ENCODE peak calls at places on chromosomes 3 and 15, in five cellular contexts. O is LNCaP clone FGC; J is RWPE1; A is CD4-positive, alpha-beta T cell; M is chondrocyte. T is an unnamed sample.

GRCh38 chr3:197516517-197516889 is 39.3 kb downstream of the BDH1 start:
- DNase-seq in O (no peak), J (peak; percentile 91), A (no peak), M (no peak), T (peak; percentile 23)

GRCh38 chr3:172716476-172716875 is 5.6 kb upstream of the NCEH1 start:
- DNase-seq in O (no peak), J (no peak), A (no peak), M (no peak), T (no peak)

GRCh38 chr3:94694894-94695293 is 632.0 kb downstream of the NSUN3 start:
- DNase-seq in O (no peak), J (no peak), A (no peak), M (no peak), T (no peak)

GRCh38 chr3:42880601-42881451 is 5.1 kb upstream of the CYP8B1 start:
- DNase-seq in O (peak; percentile 21), J (peak; percentile 75), A (peak; percentile 73), M (peak; percentile 92), T (peak; percentile 38)

GRCh38 chr3:108159865-108160264 is 62.4 kb downstream of the IFT57 start:
- DNase-seq in O (no peak), J (peak; percentile 14), A (no peak), M (no peak), T (no peak)

GRCh38 chr15:41926184-41927056 is 32.6 kb upstream of the SPTBN5 start:
- DNase-seq in O (no peak), J (no peak), A (no peak), M (no peak), T (no peak)

GRCh38 chr3:16721494-16721893 is 116.3 kb upstream of the DAZL start:
- DNase-seq in O (no peak), J (no peak), A (no peak), M (no peak), T (no peak)

GRCh38 chr3:175956964-175957363 is 1097.8 kb downstream of the NAALADL2 start:
- DNase-seq in O (peak; percentile 51), J (no peak), A (no peak), M (no peak), T (no peak)

GRCh38 chr3:45437388-45437787 is 49.0 kb downstream of the LARS2 start:
- DNase-seq in O (no peak), J (no peak), A (no peak), M (no peak), T (no peak)

GRCh38 chr3:170809975-170810357 is 60.0 kb downstream of the RPL22L1 start:
- DNase-seq in O (no peak), J (peak; percentile 62), A (no peak), M (no peak), T (peak; percentile 48)

GRCh38 chr3:14434105-14434504 is 31.7 kb downstream of the SLC6A6 start:
- DNase-seq in O (no peak), J (no peak), A (no peak), M (no peak), T (no peak)

GRCh38 chr3:61876797-61877196 is 315.4 kb downstream of the PTPRG start:
- DNase-seq in O (no peak), J (no peak), A (no peak), M (no peak), T (peak; percentile 32)

GRCh38 chr3:158765518-158766205 is 33.4 kb upstream of the RARRES1 start:
- DNase-seq in O (peak; percentile 32), J (no peak), A (no peak), M (no peak), T (no peak)

GRCh38 chr3:128210711-128211110 is 57.4 kb downstream of the EEFSEC start:
- DNase-seq in O (no peak), J (no peak), A (no peak), M (no peak), T (no peak)

GRCh38 chr3:9230596-9230995 is 18.9 kb downstream of the SRGAP3 start:
- DNase-seq in O (no peak), J (no peak), A (no peak), M (no peak), T (no peak)

GRCh38 chr15:88650556-88650955 is 11.7 kb downstream of the ISG20 start:
- DNase-seq in O (no peak), J (no peak), A (no peak), M (no peak), T (no peak)

GRCh38 chr3:160673188-160673587 is 3.8 kb upstream of the ARL14 start:
- DNase-seq in O (no peak), J (no peak), A (no peak), M (no peak), T (no peak)

GRCh38 chr3:157531771-157532170 is 28.6 kb upstream of the VEPH1 start:
- DNase-seq in O (no peak), J (no peak), A (no peak), M (no peak), T (no peak)

GRCh38 chr15:90701048-90701447 is 16.1 kb upstream of the BLM start:
- DNase-seq in O (no peak), J (no peak), A (no peak), M (no peak), T (no peak)

GRCh38 chr15:90705212-90705611 is 11.9 kb upstream of the BLM start:
- DNase-seq in O (no peak), J (no peak), A (no peak), M (no peak), T (no peak)

GRCh38 chr15:90703455-90703854 is 13.7 kb upstream of the BLM start:
- DNase-seq in O (no peak), J (no peak), A (no peak), M (no peak), T (no peak)

GRCh38 chr15:90698629-90699028 is 18.5 kb upstream of the BLM start:
- DNase-seq in O (no peak), J (no peak), A (no peak), M (no peak), T (no peak)

GRCh38 chr15:90701880-90702630 is 15.1 kb upstream of the BLM start:
- DNase-seq in O (no peak), J (no peak), A (no peak), M (no peak), T (no peak)
- TF ChIP-seq CTCF in O (no peak), J (no peak), A (no peak), M (no peak), T (no peak)

GRCh38 chr3:181103605-181104004 is 114.1 kb upstream of the DNAJC19 start:
- DNase-seq in O (no peak), J (peak; percentile 3), A (no peak), M (no peak), T (no peak)
- TF ChIP-seq CTCF in O (peak; percentile 37), J (peak; percentile 12), A (no peak), M (peak; percentile 43), T (no peak)

GRCh38 chr15:37452498-37452897 is 352.1 kb upstream of the MEIS2 start:
- DNase-seq in O (no peak), J (no peak), A (no peak), M (no peak), T (no peak)
- TF ChIP-seq CTCF in O (no peak), J (no peak), A (no peak), M (no peak), T (no peak)

GRCh38 chr3:109363634-109364033 is 26.3 kb upstream of the DPPA4 start:
- DNase-seq in O (no peak), J (no peak), A (no peak), M (no peak), T (no peak)

GRCh38 chr3:109372639-109373038 is 35.3 kb upstream of the DPPA4 start:
- DNase-seq in O (no peak), J (no peak), A (no peak), M (no peak), T (no peak)

GRCh38 chr3:109373933-109374332 is 36.6 kb upstream of the DPPA4 start:
- DNase-seq in O (no peak), J (no peak), A (no peak), M (no peak), T (no peak)

GRCh38 chr3:109364088-109364487 is 26.7 kb upstream of the DPPA4 start:
- DNase-seq in O (no peak), J (no peak), A (no peak), M (no peak), T (no peak)

GRCh38 chr3:109369510-109369909 is 32.2 kb upstream of the DPPA4 start:
- DNase-seq in O (no peak), J (no peak), A (no peak), M (no peak), T (no peak)
- TF ChIP-seq CTCF in O (no peak), J (no peak), A (no peak), M (peak; percentile 44), T (no peak)

DNA sequence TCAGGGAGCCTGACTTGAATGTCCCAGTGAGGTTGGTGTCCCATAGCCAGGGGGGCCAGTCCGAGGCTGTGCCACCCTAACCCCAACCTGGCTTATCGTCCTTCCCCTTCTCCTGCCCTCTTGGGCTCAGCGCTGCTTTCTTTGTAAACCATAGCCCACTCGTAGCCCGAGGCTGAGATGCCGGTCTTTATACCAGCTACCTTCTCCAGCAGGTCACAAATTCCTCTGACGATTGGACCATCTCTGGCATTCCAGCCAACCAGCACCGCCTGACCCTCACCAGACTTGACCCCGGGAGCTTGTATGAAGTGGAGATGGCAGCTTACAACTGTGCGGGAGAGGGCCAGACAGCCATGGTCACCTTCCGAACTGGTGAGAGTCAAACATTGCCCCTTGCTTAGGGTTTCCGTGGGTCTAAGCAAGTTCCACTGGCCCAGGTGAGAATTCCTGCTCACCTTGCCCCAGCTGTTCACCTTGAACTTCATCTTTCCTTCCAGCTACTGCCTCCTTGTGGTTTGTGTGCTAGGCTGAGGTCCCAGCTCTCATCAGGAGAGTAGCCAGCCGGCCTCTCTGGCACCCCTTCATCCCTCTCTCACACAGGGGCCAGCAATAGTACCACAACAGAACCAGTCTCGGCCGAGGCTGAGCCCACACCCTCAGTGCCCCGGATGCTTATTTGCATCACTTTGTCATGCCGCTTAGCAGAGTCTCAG is 66.7 kb downstream of the BOC start:
- DNase-seq in O (no peak), J (no peak), A (no peak), M (no peak), T (no peak)
- TF ChIP-seq CTCF in O (peak; percentile 43), J (no peak), A (no peak), M (peak; percentile 23), T (no peak)

DNA sequence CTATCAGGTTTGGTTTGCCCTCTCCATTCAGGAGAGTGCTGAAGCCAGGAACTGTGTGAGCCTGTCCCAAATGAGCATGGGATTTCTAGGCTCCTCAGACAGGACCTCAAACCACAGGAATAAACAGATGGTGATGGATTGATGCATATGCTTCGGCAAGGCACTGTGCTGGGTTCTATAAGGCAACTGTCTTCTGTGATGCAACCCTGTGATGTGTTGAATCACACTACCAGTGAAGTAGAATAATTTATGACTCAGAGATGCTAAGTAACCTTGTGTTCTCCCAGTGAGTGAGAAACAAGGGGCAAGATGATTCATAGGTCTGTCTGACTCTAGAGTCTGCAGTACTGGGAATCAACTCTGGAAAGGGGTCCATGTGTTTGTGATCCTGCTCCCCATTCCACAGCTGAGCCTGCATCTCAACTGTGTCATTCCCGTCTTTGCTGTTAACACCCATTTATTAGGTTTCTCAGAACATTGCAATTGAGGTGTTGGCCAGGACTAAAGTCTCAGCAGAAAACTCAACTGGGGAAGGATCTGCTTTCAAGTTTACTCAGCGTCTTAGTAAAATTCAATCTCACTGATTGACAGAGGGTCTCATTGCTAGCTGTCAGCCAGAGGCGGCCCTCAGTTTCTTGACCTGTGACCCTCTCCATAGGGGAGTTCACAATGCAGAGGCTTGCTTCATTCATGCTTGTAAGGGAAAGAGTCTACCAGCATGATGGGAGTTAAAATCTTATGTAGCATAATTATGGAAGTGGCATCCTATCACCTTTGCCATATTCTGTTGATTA is 510.1 kb upstream of the CFAP20DC start:
- DNase-seq in O (no peak), J (peak; percentile 92), A (no peak), M (no peak), T (peak; percentile 67)
- TF ChIP-seq CTCF in O (no peak), J (no peak), A (no peak), M (no peak), T (no peak)

T was measured in AG09319.